ENCODE peak calls at places on chromosome 15, in eight cellular contexts. One of them, this sample, is unnamed.

GRCh38 chr15:29046946-29047345 is 161.2 kb downstream of the APBA2 start:
- DNase-seq in anterior cingulate cortex: no peak
- DNase-seq in hippocampal formation: no peak
- DNase-seq in ovary: no peak
- DNase-seq in EL: no peak
- DNase-seq in GM12892: no peak
- DNase-seq in stimulated activated CD4-positive, alpha-beta T cell treated with anti-CD3 and anti-CD28 coated beads, Interleukin-15, amount 100 ng/mL, for 1 hour: no peak
- DNase-seq in NCI-H1092 treated with DMSO at 0.1 percent for 48 hours: no peak
- DNase-seq in this sample: no peak

GRCh38 chr15:52710050-52710709 is 31.0 kb upstream of the ATOSA start:
- DNase-seq in anterior cingulate cortex: no peak
- DNase-seq in hippocampal formation: no peak
- DNase-seq in ovary: no peak
- DNase-seq in EL: no peak
- DNase-seq in GM12892: no peak
- DNase-seq in stimulated activated CD4-positive, alpha-beta T cell treated with anti-CD3 and anti-CD28 coated beads, Interleukin-15, amount 100 ng/mL, for 1 hour: no peak
- DNase-seq in NCI-H1092 treated with DMSO at 0.1 percent for 48 hours: no peak
- DNase-seq in this sample: no peak

GRCh38 chr15:92113832-92114231 is 260.3 kb downstream of the SLCO3A1 start:
- DNase-seq in anterior cingulate cortex: no peak
- DNase-seq in hippocampal formation: no peak
- DNase-seq in ovary: no peak
- DNase-seq in EL: no peak
- DNase-seq in GM12892: no peak
- DNase-seq in stimulated activated CD4-positive, alpha-beta T cell treated with anti-CD3 and anti-CD28 coated beads, Interleukin-15, amount 100 ng/mL, for 1 hour: no peak
- DNase-seq in NCI-H1092 treated with DMSO at 0.1 percent for 48 hours: no peak
- DNase-seq in this sample: no peak

GRCh38 chr15:57135800-57136199 is 217.4 kb downstream of the TCF12 start:
- DNase-seq in anterior cingulate cortex: no peak
- DNase-seq in hippocampal formation: no peak
- DNase-seq in ovary: no peak
- DNase-seq in EL: no peak
- DNase-seq in GM12892: no peak
- DNase-seq in stimulated activated CD4-positive, alpha-beta T cell treated with anti-CD3 and anti-CD28 coated beads, Interleukin-15, amount 100 ng/mL, for 1 hour: no peak
- DNase-seq in NCI-H1092 treated with DMSO at 0.1 percent for 48 hours: no peak
- DNase-seq in this sample: no peak

GRCh38 chr15:90211440-90212168 is 10.5 kb downstream of the SEMA4B start:
- DNase-seq in anterior cingulate cortex: no peak
- DNase-seq in hippocampal formation: no peak
- DNase-seq in ovary: no peak
- DNase-seq in EL: peak; percentile 61
- DNase-seq in GM12892: no peak
- DNase-seq in stimulated activated CD4-positive, alpha-beta T cell treated with anti-CD3 and anti-CD28 coated beads, Interleukin-15, amount 100 ng/mL, for 1 hour: no peak
- DNase-seq in NCI-H1092 treated with DMSO at 0.1 percent for 48 hours: no peak
- DNase-seq in this sample: peak; percentile 54

GRCh38 chr15:51751687-51752683 is 588 bp downstream of the TMOD2 start:
- DNase-seq in anterior cingulate cortex: no peak
- DNase-seq in hippocampal formation: peak; percentile 53
- DNase-seq in ovary: peak; percentile 23
- DNase-seq in EL: peak; percentile 49
- DNase-seq in GM12892: peak; percentile 35
- DNase-seq in stimulated activated CD4-positive, alpha-beta T cell treated with anti-CD3 and anti-CD28 coated beads, Interleukin-15, amount 100 ng/mL, for 1 hour: no peak
- DNase-seq in NCI-H1092 treated with DMSO at 0.1 percent for 48 hours: peak; percentile 33
- DNase-seq in this sample: no peak

GRCh38 chr15:42721016-42721415 is 15.9 kb downstream of the CDAN1 start:
- DNase-seq in anterior cingulate cortex: no peak
- DNase-seq in hippocampal formation: no peak
- DNase-seq in ovary: no peak
- DNase-seq in EL: no peak
- DNase-seq in GM12892: no peak
- DNase-seq in stimulated activated CD4-positive, alpha-beta T cell treated with anti-CD3 and anti-CD28 coated beads, Interleukin-15, amount 100 ng/mL, for 1 hour: no peak
- DNase-seq in NCI-H1092 treated with DMSO at 0.1 percent for 48 hours: no peak
- DNase-seq in this sample: no peak

GRCh38 chr15:59543721-59544547 is 67.6 kb upstream of the GCNT3 start:
- DNase-seq in anterior cingulate cortex: no peak
- DNase-seq in hippocampal formation: no peak
- DNase-seq in ovary: no peak
- DNase-seq in EL: no peak
- DNase-seq in GM12892: peak; percentile 32
- DNase-seq in stimulated activated CD4-positive, alpha-beta T cell treated with anti-CD3 and anti-CD28 coated beads, Interleukin-15, amount 100 ng/mL, for 1 hour: no peak
- DNase-seq in NCI-H1092 treated with DMSO at 0.1 percent for 48 hours: no peak
- DNase-seq in this sample: no peak